ENCODE peak calls at places on chromosomes 1 and 21, in six cellular contexts. D is K562, V is H1, M is GM12891, X is GM12878, C is HepG2. S is an unnamed sample.

GRCh38 chr1:64093941-64094340 is 109.5 kb upstream of the UBE2U start:
- DNase-seq in D (no peak), C (no peak), X (no peak), V (no peak), M (no peak), S (no peak)

GRCh38 chr1:243713470-243714186 is 136.4 kb downstream of the AKT3 start:
- DNase-seq in D (no peak), V (no peak), X (no peak), M (no peak), C (no peak), S (no peak)

GRCh38 chr1:19979494-19979977 is at the start of gene PLA2G2A:
- DNase-seq in M (no peak), D (no peak), V (peak; percentile 28), X (no peak), C (peak; percentile 15), S (no peak)

GRCh38 chr1:38454236-38454635 is 405.3 kb downstream of the RRAGC start:
- DNase-seq in M (no peak), X (no peak), C (no peak), D (peak; percentile 69), V (no peak), S (no peak)

GRCh38 chr1:64006276-64007051 is 197.0 kb upstream of the UBE2U start:
- DNase-seq in X (no peak), D (no peak), C (peak; percentile 12), M (no peak), V (no peak), S (no peak)

GRCh38 chr1:58727363-58727762 is 27.5 kb upstream of the MYSM1 start:
- DNase-seq in C (peak; percentile 78), X (no peak), D (no peak), V (no peak), M (no peak), S (no peak)

GRCh38 chr1:70906790-70907189 is 140.8 kb downstream of the PTGER3 start:
- DNase-seq in D (no peak), C (no peak), X (no peak), V (no peak), M (no peak), S (no peak)

GRCh38 chr1:182603646-182604127 is 502 bp downstream of the RGS16 start:
- DNase-seq in C (no peak), V (no peak), X (no peak), M (no peak), D (no peak), S (no peak)

GRCh38 chr1:210291786-210292275 is 36.9 kb upstream of the HHAT start:
- DNase-seq in D (no peak), C (no peak), V (no peak), M (no peak), X (no peak), S (no peak)

GRCh38 chr1:2413495-2414296 is 1.3 kb upstream of the PEX10 start:
- DNase-seq in C (peak; percentile 66), V (peak; percentile 68), D (peak; percentile 62), M (no peak), X (no peak), S (no peak)

GRCh38 chr1:58981392-58981791 is 197.5 kb upstream of the JUN start:
- DNase-seq in V (no peak), X (no peak), M (no peak), C (no peak), D (no peak), S (no peak)

DNA sequence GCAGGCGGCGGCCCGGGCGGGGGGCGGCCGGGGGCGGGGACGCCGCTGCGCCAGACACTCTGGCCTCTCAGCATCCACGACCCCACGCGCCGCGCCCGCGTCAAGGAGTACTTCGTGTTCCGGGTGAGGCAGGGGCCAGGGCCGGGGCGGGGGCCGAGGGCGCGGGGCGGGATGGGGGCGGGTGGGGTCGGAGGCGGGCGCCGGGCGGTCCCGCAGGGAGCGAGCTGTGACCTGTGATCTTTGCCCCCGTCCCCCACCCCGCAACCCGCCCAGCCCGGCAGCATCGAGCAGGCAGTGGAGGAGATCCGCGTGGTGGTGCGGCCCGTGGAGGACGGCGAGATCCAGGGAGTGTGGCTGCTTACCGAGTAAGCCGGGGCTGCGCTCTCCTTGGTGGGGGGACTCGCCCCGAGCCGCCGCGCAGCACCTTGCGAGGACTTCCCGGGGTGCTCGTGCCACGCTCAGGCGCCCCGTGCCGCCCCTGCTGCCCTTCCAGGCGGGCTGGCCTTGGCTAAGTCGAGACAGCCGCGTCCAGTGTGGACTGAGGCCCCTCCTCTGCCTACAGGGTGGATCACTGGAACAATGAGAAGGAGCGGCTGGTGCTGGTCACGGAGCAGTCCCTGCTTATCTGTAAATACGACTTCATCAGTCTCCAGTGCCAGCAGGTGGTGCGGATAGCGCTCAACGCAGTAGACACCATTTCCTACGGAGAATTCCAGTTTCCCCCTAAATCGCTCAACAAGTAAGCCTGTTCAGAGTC is 514 bp downstream of the TPRG1L start:
- DNase-seq in M (no peak), C (peak; percentile 64), V (no peak), X (no peak), D (peak; percentile 81), S (no peak)
- TF ChIP-seq POLR2A in M (no peak), C (peak; percentile 74), V (no peak), X (no peak), D (no peak), S (no peak)

GRCh38 chr1:65284229-65284628 is 25.1 kb upstream of the DNAJC6 start:
- DNase-seq in V (no peak), D (no peak), M (no peak), C (no peak), X (no peak), S (no peak)

GRCh38 chr1:65292861-65293593 is 16.3 kb upstream of the DNAJC6 start:
- DNase-seq in X (no peak), M (no peak), D (peak; percentile 68), C (no peak), V (no peak), S (no peak)

DNA sequence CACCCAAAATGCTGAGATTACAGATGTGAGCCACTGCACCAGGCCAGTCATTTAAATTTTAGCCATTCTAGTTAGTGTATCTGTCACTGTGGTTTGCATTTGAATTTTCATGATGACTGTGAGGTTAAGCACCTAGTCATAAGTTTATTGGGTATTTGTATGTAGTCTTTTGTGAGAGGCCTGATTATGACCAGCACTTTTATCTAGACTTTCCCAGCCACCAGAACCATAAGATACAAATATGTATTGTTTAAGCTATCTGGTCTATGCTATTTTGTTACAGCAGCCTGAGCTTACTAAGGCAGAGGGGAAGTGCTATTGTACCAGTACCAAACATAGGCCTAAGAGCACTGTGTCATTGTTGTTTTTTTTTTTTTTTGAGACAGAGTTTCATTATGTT is 19.9 kb upstream of the DNAJC6 start:
- DNase-seq in X (no peak), C (no peak), M (no peak), D (no peak), V (no peak), S (no peak)
- TF ChIP-seq TAF1 in X (no peak), C (no peak), M (no peak), D (no peak), V (no peak), S (no peak)

GRCh38 chr21:14243877-14244276 is 27.9 kb downstream of the RBM11 start:
- DNase-seq in V (no peak), M (no peak), D (no peak), C (no peak), X (no peak), S (no peak)
- TF ChIP-seq POLR2AphosphoS5 in V (no peak), M (no peak), D (no peak), C (no peak), X (no peak), S (no peak)

DNA sequence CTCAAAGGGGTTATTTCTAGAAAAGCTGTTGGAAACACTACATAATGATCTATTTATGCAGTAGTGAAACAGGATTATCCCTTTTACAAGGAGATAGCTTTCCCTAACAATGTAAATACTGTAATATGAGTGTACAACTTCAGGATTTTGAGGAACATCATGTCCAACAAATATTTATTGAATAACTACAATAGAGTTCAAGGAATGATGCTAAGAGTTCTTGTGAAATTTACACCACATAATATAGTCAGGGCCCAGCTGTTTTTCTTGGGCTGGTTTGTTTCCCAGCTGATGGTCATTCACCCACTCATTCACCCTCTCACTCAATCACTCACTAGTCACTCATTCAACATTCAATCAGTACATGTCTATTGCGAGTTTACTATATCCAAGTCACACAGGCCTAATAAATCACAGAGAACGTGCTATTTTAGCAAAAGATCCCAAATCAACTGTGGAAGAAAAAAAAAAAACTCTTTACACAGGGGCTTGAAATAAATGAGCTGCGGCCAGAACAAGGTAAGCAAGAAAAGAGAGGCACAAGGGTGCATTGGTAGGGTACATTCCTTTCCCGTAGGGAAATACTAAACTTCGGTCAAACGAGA is 12.2 kb upstream of the LYPLAL1 start:
- DNase-seq in D (no peak), X (no peak), V (no peak), C (no peak), M (no peak), S (no peak)
- TF ChIP-seq POLR2A in D (no peak), X (no peak), V (no peak), C (no peak), M (no peak), S (no peak)

GRCh38 chr1:72037745-72038343 is 244.5 kb downstream of the NEGR1 start:
- DNase-seq in D (peak; percentile 9), X (no peak), C (peak; percentile 25), V (no peak), M (no peak), S (no peak)
- TF ChIP-seq TAF1 in D (no peak), X (no peak), C (no peak), V (no peak), M (no peak), S (no peak)

DNA sequence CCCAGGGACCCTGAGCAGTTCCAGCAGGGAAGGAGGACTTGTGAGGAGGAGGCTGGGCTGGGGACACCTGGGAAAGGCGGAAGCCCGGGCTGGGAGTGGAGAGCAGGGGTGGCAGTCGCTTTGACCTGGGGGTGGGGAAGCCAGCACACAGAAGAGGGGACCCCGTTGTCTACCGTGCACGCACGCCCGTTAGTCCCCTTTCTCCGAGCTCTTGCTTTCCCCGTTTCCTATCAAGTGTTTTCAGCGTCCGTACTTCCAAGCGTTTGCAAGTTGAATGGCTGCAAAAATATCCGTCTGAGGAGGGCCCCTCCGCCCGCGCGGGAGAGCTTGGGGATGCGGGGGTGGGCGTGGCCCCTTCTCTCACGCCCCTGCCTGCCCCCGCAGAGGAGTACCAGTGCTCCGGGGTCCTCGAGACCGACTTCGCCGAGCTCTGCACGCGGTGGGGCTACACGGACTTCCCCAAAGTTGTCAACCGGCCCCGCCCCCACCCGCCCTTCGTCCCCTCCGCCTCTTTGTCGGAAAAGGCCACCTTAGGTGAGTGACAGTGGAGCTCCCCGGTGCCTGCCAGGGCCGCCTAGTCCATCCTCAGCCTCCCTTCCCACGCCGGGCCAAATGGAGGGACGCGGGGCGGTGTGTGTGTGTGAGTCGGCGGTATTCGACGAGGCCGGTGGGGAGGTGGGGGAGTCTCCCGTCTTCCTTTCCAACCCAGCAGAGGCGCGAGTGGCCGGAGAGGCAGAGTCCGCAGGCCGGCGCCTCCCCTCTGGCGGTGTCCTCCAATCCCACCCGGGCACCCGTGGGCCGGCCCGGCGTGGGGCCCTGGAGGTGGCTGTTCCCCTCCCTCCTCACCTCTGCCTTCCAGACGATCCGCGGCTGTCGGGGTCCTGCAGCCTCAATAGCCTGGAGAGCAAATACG is 3.4 kb downstream of the LRRC71 start:
- DNase-seq in M (no peak), C (no peak), X (no peak), D (peak; percentile 54), V (peak; percentile 74), S (no peak)
- TF ChIP-seq POLR2AphosphoS5 in M (no peak), C (no peak), X (no peak), D (no peak), V (no peak), S (no peak)

GRCh38 chr1:228039006-228039481 is 32.2 kb downstream of the WNT3A start:
- DNase-seq in M (no peak), V (peak; percentile 33), X (no peak), D (no peak), C (no peak), S (no peak)
- TF ChIP-seq POLR2A in M (no peak), V (no peak), X (no peak), D (no peak), C (no peak), S (no peak)